ENCODE peak calls at places on chromosomes 11 and 22, in ten cellular contexts. L, Y, T, N, V, M, W, C, E and Z are unnamed samples.

GRCh38 chr11:75334976-75335375 is 16.5 kb downstream of the ARRB1 start:
- DNase-seq in L (no peak), Y (no peak), T (no peak), N (no peak), V (no peak), M (no peak), W (no peak), C (no peak), E (no peak), Z (no peak)

GRCh38 chr22:19882446-19883381 is 28.0 kb upstream of the GNB1L start:
- DNase-seq in L (no peak), Y (no peak), T (no peak), N (no peak), V (no peak), M (no peak), W (no peak), C (no peak), E (peak; percentile 16), Z (peak; percentile 16)

GRCh38 chr22:28369849-28370248 is 309.8 kb downstream of the TTC28 start:
- DNase-seq in L (no peak), Y (no peak), T (no peak), N (no peak), V (no peak), M (no peak), W (no peak), C (no peak), E (peak; percentile 35), Z (no peak)

GRCh38 chr11:9315078-9315688 is 790 bp upstream of the TMEM41B start:
- DNase-seq in L (no peak), Y (no peak), T (no peak), N (peak; percentile 7), V (no peak), M (no peak), W (no peak), C (no peak), E (no peak), Z (no peak)

GRCh38 chr11:34165786-34166557 is 60.5 kb downstream of the NAT10 start:
- DNase-seq in L (no peak), Y (no peak), T (no peak), N (no peak), V (no peak), M (no peak), W (no peak), C (no peak), E (no peak), Z (no peak)

GRCh38 chr11:57644748-57645715 is 4.7 kb downstream of the YPEL4 start:
- DNase-seq in L (peak; percentile 88), Y (peak; percentile 85), T (no peak), N (peak; percentile 86), V (no peak), M (peak; percentile 71), W (peak; percentile 88), C (peak; percentile 52), E (peak; percentile 92), Z (peak; percentile 80)

GRCh38 chr11:1888811-1889526 is 2.7 kb downstream of the PRR33 start:
- DNase-seq in L (no peak), Y (peak; percentile 18), T (no peak), N (no peak), V (no peak), M (no peak), W (no peak), C (no peak), E (no peak), Z (no peak)

GRCh38 chr11:133047036-133047800 is 485.1 kb downstream of the OPCML start:
- DNase-seq in L (no peak), Y (no peak), T (no peak), N (no peak), V (no peak), M (no peak), W (no peak), C (no peak), E (no peak), Z (no peak)

GRCh38 chr11:134530826-134531225 is 118.8 kb upstream of the B3GAT1 start:
- DNase-seq in L (no peak), Y (no peak), T (no peak), N (no peak), V (no peak), M (no peak), W (peak; percentile 32), C (no peak), E (peak; percentile 4), Z (peak; percentile 9)

GRCh38 chr11:60790726-60791125 is 5.6 kb downstream of the MS4A10 start:
- DNase-seq in L (no peak), Y (no peak), T (no peak), N (no peak), V (no peak), M (no peak), W (no peak), C (no peak), E (no peak), Z (no peak)

GRCh38 chr11:975824-976223 is 50.2 kb downstream of the AP2A2 start:
- DNase-seq in L (no peak), Y (no peak), T (no peak), N (peak; percentile 24), V (no peak), M (no peak), W (peak; percentile 74), C (peak; percentile 9), E (no peak), Z (no peak)

GRCh38 chr11:105968021-105968697 is 53.9 kb downstream of the MSANTD4 start:
- DNase-seq in L (no peak), Y (no peak), T (no peak), N (no peak), V (peak; percentile 32), M (no peak), W (no peak), C (peak; percentile 13), E (no peak), Z (no peak)

GRCh38 chr22:25365491-25366261 is 146.2 kb downstream of the CRYBB2 start:
- DNase-seq in L (no peak), Y (no peak), T (no peak), N (no peak), V (no peak), M (no peak), W (no peak), C (no peak), E (no peak), Z (no peak)

GRCh38 chr11:34151916-34152845 is 46.8 kb downstream of the NAT10 start:
- DNase-seq in L (no peak), Y (no peak), T (no peak), N (no peak), V (no peak), M (no peak), W (no peak), C (no peak), E (no peak), Z (no peak)

GRCh38 chr11:61042961-61043540 is 59.2 kb upstream of the CD5 start:
- DNase-seq in L (peak; percentile 84), Y (no peak), T (no peak), N (no peak), V (no peak), M (no peak), W (no peak), C (no peak), E (no peak), Z (no peak)

GRCh38 chr22:45638834-45639746 is 32.5 kb upstream of the ATXN10 start:
- DNase-seq in L (no peak), Y (no peak), T (no peak), N (no peak), V (peak; percentile 46), M (peak; percentile 49), W (no peak), C (no peak), E (peak; percentile 63), Z (peak; percentile 48)
- TF ChIP-seq CTCF in L (no peak), Y (no peak), T (no peak), N (no peak), V (peak; percentile 24), M (no peak), W (no peak), C (no peak), E (no peak), Z (no peak)

DNA sequence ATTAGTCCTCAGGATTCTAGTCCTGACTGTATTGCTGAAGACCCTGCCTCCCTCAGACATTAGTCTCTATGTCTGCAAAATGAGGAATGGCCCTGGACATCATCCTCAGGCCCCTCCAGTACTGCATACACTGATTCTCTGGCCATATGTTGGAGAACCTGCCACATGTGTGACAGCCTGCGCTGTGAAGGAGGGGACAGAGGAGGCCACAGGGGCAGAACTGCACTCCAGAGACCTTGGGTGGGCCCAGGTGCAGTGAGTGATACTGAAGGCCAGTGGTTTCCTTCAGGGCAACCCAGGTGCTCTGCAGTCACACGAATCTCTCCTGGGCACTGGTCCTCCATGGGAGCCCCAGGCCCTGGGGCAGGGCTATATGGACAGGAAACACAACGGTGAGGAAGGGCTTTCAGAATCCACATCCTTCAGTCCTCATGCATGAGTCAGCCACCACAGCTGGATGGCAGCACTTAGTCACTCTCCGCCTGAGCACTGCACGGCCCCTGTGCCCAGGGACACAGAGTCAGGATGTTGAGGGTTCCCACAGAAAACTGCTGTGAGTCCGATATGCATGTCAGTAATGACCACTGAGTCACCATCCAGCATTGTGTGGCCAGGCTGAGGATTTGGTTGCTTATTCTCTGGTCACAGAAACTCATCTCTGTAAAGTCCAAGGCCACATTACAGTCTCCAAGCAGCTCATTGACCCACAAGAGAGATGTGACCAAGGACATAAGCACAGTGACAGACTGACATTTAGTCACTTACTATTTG is 39.7 kb downstream of the ME3 start:
- DNase-seq in L (peak; percentile 26), Y (no peak), T (peak; percentile 85), N (no peak), V (peak; percentile 84), M (peak; percentile 68), W (no peak), C (peak; percentile 86), E (no peak), Z (no peak)
- TF ChIP-seq CTCF in L (no peak), Y (no peak), T (peak; percentile 52), N (no peak), V (peak; percentile 59), M (peak; percentile 45), W (no peak), C (peak; percentile 28), E (no peak), Z (no peak)

GRCh38 chr22:32204211-32204855 is 540 bp downstream of the RFPL2 start:
- DNase-seq in L (no peak), Y (no peak), T (no peak), N (no peak), V (no peak), M (no peak), W (no peak), C (no peak), E (no peak), Z (no peak)
- TF ChIP-seq CTCF in L (no peak), Y (no peak), T (no peak), N (no peak), V (no peak), M (no peak), W (no peak), C (no peak), E (no peak), Z (no peak)

GRCh38 chr11:36583667-36584066 is 10.6 kb upstream of the IFTAP start:
- DNase-seq in L (no peak), Y (no peak), T (no peak), N (no peak), V (no peak), M (no peak), W (no peak), C (no peak), E (no peak), Z (no peak)
- TF ChIP-seq CTCF in L (no peak), Y (no peak), T (no peak), N (no peak), V (no peak), M (no peak), W (no peak), C (no peak), E (no peak), Z (no peak)

DNA sequence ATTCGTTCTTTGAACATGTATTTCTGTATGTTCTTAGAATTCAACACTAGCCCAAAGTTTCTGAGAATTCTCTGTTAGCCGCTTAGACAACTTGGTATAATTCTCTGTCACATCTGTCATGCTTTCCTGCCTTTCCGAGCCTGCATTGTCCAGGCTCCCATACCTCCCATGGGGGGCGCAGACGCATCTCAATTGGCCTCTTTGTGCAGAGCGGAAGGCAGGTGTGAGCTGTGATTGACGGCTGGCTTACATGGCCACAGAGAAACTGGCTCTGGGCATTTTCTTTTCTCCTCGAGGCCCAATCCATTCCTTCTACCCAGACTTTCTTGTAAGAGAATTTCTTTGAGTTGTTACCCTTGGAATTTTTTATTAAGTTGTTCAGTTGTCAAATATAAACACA is 132.7 kb upstream of the SESN3 start:
- DNase-seq in L (no peak), Y (no peak), T (no peak), N (peak; percentile 27), V (no peak), M (no peak), W (no peak), C (no peak), E (no peak), Z (no peak)
- TF ChIP-seq CTCF in L (no peak), Y (no peak), T (no peak), N (no peak), V (no peak), M (no peak), W (no peak), C (no peak), E (no peak), Z (no peak)